ENCODE peak calls at places on chromosomes 7 and 10, in six cellular contexts. One of them, this sample, is unnamed.

GRCh38 chr10:117503170-117503885 is 39.2 kb upstream of the EMX2 start:
- DNase-seq in posterior cingulate gyrus: no peak
- DNase-seq in nucleus accumbens: no peak
- DNase-seq in left lobe of liver: no peak
- DNase-seq in natural killer cell treated with Interleukin-12 subunit alpha and Interleukin-12 subunit beta and Interleukin-15 and Interleukin-18, amount 100 ng/mL, for 72 hours: no peak
- DNase-seq in left lung: no peak
- DNase-seq in this sample: peak

GRCh38 chr7:75762350-75762917 is 9.6 kb downstream of the CCL26 start:
- DNase-seq in natural killer cell treated with Interleukin-12 subunit alpha and Interleukin-12 subunit beta and Interleukin-15 and Interleukin-18, amount 100 ng/mL, for 72 hours: no peak
- DNase-seq in nucleus accumbens: no peak
- DNase-seq in posterior cingulate gyrus: no peak
- DNase-seq in left lobe of liver: no peak
- DNase-seq in left lung: no peak
- DNase-seq in this sample: peak

GRCh38 chr7:45885264-45885882 is 2.9 kb upstream of the IGFBP1 start:
- DNase-seq in left lobe of liver: peak
- DNase-seq in posterior cingulate gyrus: no peak
- DNase-seq in nucleus accumbens: no peak
- DNase-seq in left lung: no peak
- DNase-seq in natural killer cell treated with Interleukin-12 subunit alpha and Interleukin-12 subunit beta and Interleukin-15 and Interleukin-18, amount 100 ng/mL, for 72 hours: no peak
- DNase-seq in this sample: peak

GRCh38 chr7:20021834-20022233 is 195.3 kb downstream of the MACC1 start:
- DNase-seq in natural killer cell treated with Interleukin-12 subunit alpha and Interleukin-12 subunit beta and Interleukin-15 and Interleukin-18, amount 100 ng/mL, for 72 hours: no peak
- DNase-seq in left lobe of liver: no peak
- DNase-seq in nucleus accumbens: no peak
- DNase-seq in left lung: no peak
- DNase-seq in posterior cingulate gyrus: no peak
- DNase-seq in this sample: peak

GRCh38 chr7:36023025-36023424 is 130.0 kb upstream of the EEPD1 start:
- DNase-seq in left lobe of liver: no peak
- DNase-seq in nucleus accumbens: no peak
- DNase-seq in posterior cingulate gyrus: no peak
- DNase-seq in natural killer cell treated with Interleukin-12 subunit alpha and Interleukin-12 subunit beta and Interleukin-15 and Interleukin-18, amount 100 ng/mL, for 72 hours: no peak
- DNase-seq in left lung: no peak
- DNase-seq in this sample: no peak

GRCh38 chr7:55177589-55178261 is 158.9 kb downstream of the EGFR start:
- DNase-seq in natural killer cell treated with Interleukin-12 subunit alpha and Interleukin-12 subunit beta and Interleukin-15 and Interleukin-18, amount 100 ng/mL, for 72 hours: no peak
- DNase-seq in left lobe of liver: peak
- DNase-seq in nucleus accumbens: no peak
- DNase-seq in posterior cingulate gyrus: no peak
- DNase-seq in left lung: peak
- DNase-seq in this sample: no peak

GRCh38 chr10:113302062-113302461 is 250.8 kb upstream of the HABP2 start:
- DNase-seq in natural killer cell treated with Interleukin-12 subunit alpha and Interleukin-12 subunit beta and Interleukin-15 and Interleukin-18, amount 100 ng/mL, for 72 hours: no peak
- DNase-seq in posterior cingulate gyrus: no peak
- DNase-seq in left lung: no peak
- DNase-seq in left lobe of liver: no peak
- DNase-seq in nucleus accumbens: no peak
- DNase-seq in this sample: no peak

GRCh38 chr10:43140414-43140813 is 2.2 kb downstream of the CSGALNACT2 start:
- DNase-seq in posterior cingulate gyrus: no peak
- DNase-seq in left lobe of liver: no peak
- DNase-seq in left lung: no peak
- DNase-seq in nucleus accumbens: no peak
- DNase-seq in natural killer cell treated with Interleukin-12 subunit alpha and Interleukin-12 subunit beta and Interleukin-15 and Interleukin-18, amount 100 ng/mL, for 72 hours: no peak
- DNase-seq in this sample: peak

GRCh38 chr10:80203835-80204148 is 1.5 kb downstream of the ANXA11 start:
- DNase-seq in left lung: no peak
- DNase-seq in nucleus accumbens: no peak
- DNase-seq in left lobe of liver: no peak
- DNase-seq in natural killer cell treated with Interleukin-12 subunit alpha and Interleukin-12 subunit beta and Interleukin-15 and Interleukin-18, amount 100 ng/mL, for 72 hours: no peak
- DNase-seq in posterior cingulate gyrus: no peak
- DNase-seq in this sample: no peak

GRCh38 chr7:2317556-2318293 is 3.5 kb upstream of the SNX8 start:
- DNase-seq in left lung: no peak
- DNase-seq in nucleus accumbens: no peak
- DNase-seq in posterior cingulate gyrus: no peak
- DNase-seq in natural killer cell treated with Interleukin-12 subunit alpha and Interleukin-12 subunit beta and Interleukin-15 and Interleukin-18, amount 100 ng/mL, for 72 hours: no peak
- DNase-seq in left lobe of liver: no peak
- DNase-seq in this sample: no peak

GRCh38 chr10:79093658-79094411 is 25.1 kb downstream of the ZMIZ1 start:
- DNase-seq in posterior cingulate gyrus: no peak
- DNase-seq in nucleus accumbens: no peak
- DNase-seq in left lung: peak
- DNase-seq in left lobe of liver: peak
- DNase-seq in natural killer cell treated with Interleukin-12 subunit alpha and Interleukin-12 subunit beta and Interleukin-15 and Interleukin-18, amount 100 ng/mL, for 72 hours: no peak
- DNase-seq in this sample: no peak

GRCh38 chr10:105681051-105681450 is 1040.0 kb downstream of the SORCS3 start:
- DNase-seq in nucleus accumbens: no peak
- DNase-seq in posterior cingulate gyrus: no peak
- DNase-seq in left lobe of liver: no peak
- DNase-seq in left lung: no peak
- DNase-seq in natural killer cell treated with Interleukin-12 subunit alpha and Interleukin-12 subunit beta and Interleukin-15 and Interleukin-18, amount 100 ng/mL, for 72 hours: no peak
- DNase-seq in this sample: no peak

GRCh38 chr10:68251146-68251545 is 19.2 kb upstream of the ATOH7 start:
- DNase-seq in posterior cingulate gyrus: no peak
- DNase-seq in left lung: no peak
- DNase-seq in left lobe of liver: no peak
- DNase-seq in natural killer cell treated with Interleukin-12 subunit alpha and Interleukin-12 subunit beta and Interleukin-15 and Interleukin-18, amount 100 ng/mL, for 72 hours: no peak
- DNase-seq in nucleus accumbens: no peak
- DNase-seq in this sample: no peak

GRCh38 chr10:7239312-7239985 is 171.4 kb downstream of the SFMBT2 start:
- DNase-seq in left lobe of liver: no peak
- DNase-seq in left lung: no peak
- DNase-seq in natural killer cell treated with Interleukin-12 subunit alpha and Interleukin-12 subunit beta and Interleukin-15 and Interleukin-18, amount 100 ng/mL, for 72 hours: peak
- DNase-seq in nucleus accumbens: no peak
- DNase-seq in posterior cingulate gyrus: no peak
- DNase-seq in this sample: no peak

GRCh38 chr7:50610521-50611277 is 45.5 kb upstream of the DDC start:
- DNase-seq in nucleus accumbens: no peak
- DNase-seq in left lung: no peak
- DNase-seq in natural killer cell treated with Interleukin-12 subunit alpha and Interleukin-12 subunit beta and Interleukin-15 and Interleukin-18, amount 100 ng/mL, for 72 hours: peak
- DNase-seq in posterior cingulate gyrus: no peak
- DNase-seq in left lobe of liver: no peak
- DNase-seq in this sample: peak

GRCh38 chr10:43610636-43611035 is 4.4 kb downstream of the ZNF485 start:
- DNase-seq in natural killer cell treated with Interleukin-12 subunit alpha and Interleukin-12 subunit beta and Interleukin-15 and Interleukin-18, amount 100 ng/mL, for 72 hours: no peak
- DNase-seq in nucleus accumbens: no peak
- DNase-seq in posterior cingulate gyrus: no peak
- DNase-seq in left lung: no peak
- DNase-seq in left lobe of liver: no peak
- DNase-seq in this sample: peak

GRCh38 chr10:78520737-78521430 is 487.2 kb downstream of the RPS24 start:
- DNase-seq in natural killer cell treated with Interleukin-12 subunit alpha and Interleukin-12 subunit beta and Interleukin-15 and Interleukin-18, amount 100 ng/mL, for 72 hours: no peak
- DNase-seq in posterior cingulate gyrus: no peak
- DNase-seq in left lung: no peak
- DNase-seq in nucleus accumbens: no peak
- DNase-seq in left lobe of liver: peak
- DNase-seq in this sample: peak

GRCh38 chr7:3533040-3533439 is 232.0 kb downstream of the SDK1 start:
- DNase-seq in natural killer cell treated with Interleukin-12 subunit alpha and Interleukin-12 subunit beta and Interleukin-15 and Interleukin-18, amount 100 ng/mL, for 72 hours: no peak
- DNase-seq in left lung: no peak
- DNase-seq in nucleus accumbens: no peak
- DNase-seq in posterior cingulate gyrus: no peak
- DNase-seq in left lobe of liver: no peak
- DNase-seq in this sample: no peak

GRCh38 chr10:47371629-47372485 is 12.2 kb downstream of the ZNF488 start:
- DNase-seq in natural killer cell treated with Interleukin-12 subunit alpha and Interleukin-12 subunit beta and Interleukin-15 and Interleukin-18, amount 100 ng/mL, for 72 hours: peak
- DNase-seq in posterior cingulate gyrus: no peak
- DNase-seq in left lobe of liver: no peak
- DNase-seq in left lung: no peak
- DNase-seq in nucleus accumbens: no peak
- DNase-seq in this sample: no peak

GRCh38 chr7:48144291-48144768 is 26.9 kb upstream of the ABCA13 start:
- DNase-seq in posterior cingulate gyrus: no peak
- DNase-seq in left lung: no peak
- DNase-seq in nucleus accumbens: no peak
- DNase-seq in left lobe of liver: peak
- DNase-seq in natural killer cell treated with Interleukin-12 subunit alpha and Interleukin-12 subunit beta and Interleukin-15 and Interleukin-18, amount 100 ng/mL, for 72 hours: no peak
- DNase-seq in this sample: no peak

GRCh38 chr10:130396044-130396443 is 259.9 kb downstream of the GLRX3 start:
- DNase-seq in nucleus accumbens: no peak
- DNase-seq in left lobe of liver: peak
- DNase-seq in natural killer cell treated with Interleukin-12 subunit alpha and Interleukin-12 subunit beta and Interleukin-15 and Interleukin-18, amount 100 ng/mL, for 72 hours: no peak
- DNase-seq in left lung: no peak
- DNase-seq in posterior cingulate gyrus: no peak
- DNase-seq in this sample: no peak

GRCh38 chr10:71752391-71753090 is 20.8 kb downstream of the VSIR start:
- DNase-seq in left lung: no peak
- DNase-seq in nucleus accumbens: no peak
- DNase-seq in left lobe of liver: no peak
- DNase-seq in posterior cingulate gyrus: no peak
- DNase-seq in natural killer cell treated with Interleukin-12 subunit alpha and Interleukin-12 subunit beta and Interleukin-15 and Interleukin-18, amount 100 ng/mL, for 72 hours: no peak
- DNase-seq in this sample: peak

GRCh38 chr10:110919349-110919931 is at the start of gene SHOC2:
- DNase-seq in natural killer cell treated with Interleukin-12 subunit alpha and Interleukin-12 subunit beta and Interleukin-15 and Interleukin-18, amount 100 ng/mL, for 72 hours: peak
- DNase-seq in posterior cingulate gyrus: peak
- DNase-seq in left lobe of liver: peak
- DNase-seq in nucleus accumbens: no peak
- DNase-seq in left lung: peak
- DNase-seq in this sample: no peak

GRCh38 chr10:72059843-72060822 is 28.2 kb downstream of the SPOCK2 start:
- DNase-seq in posterior cingulate gyrus: no peak
- DNase-seq in nucleus accumbens: no peak
- DNase-seq in left lobe of liver: no peak
- DNase-seq in natural killer cell treated with Interleukin-12 subunit alpha and Interleukin-12 subunit beta and Interleukin-15 and Interleukin-18, amount 100 ng/mL, for 72 hours: no peak
- DNase-seq in left lung: no peak
- DNase-seq in this sample: no peak

GRCh38 chr10:13402016-13402415 is 53.9 kb upstream of the SEPHS1 start:
- DNase-seq in left lung: no peak
- DNase-seq in nucleus accumbens: no peak
- DNase-seq in natural killer cell treated with Interleukin-12 subunit alpha and Interleukin-12 subunit beta and Interleukin-15 and Interleukin-18, amount 100 ng/mL, for 72 hours: no peak
- DNase-seq in posterior cingulate gyrus: no peak
- DNase-seq in left lobe of liver: no peak
- DNase-seq in this sample: no peak

GRCh38 chr7:50321678-50322077 is 17.2 kb downstream of the IKZF1 start:
- DNase-seq in posterior cingulate gyrus: no peak
- DNase-seq in left lung: no peak
- DNase-seq in natural killer cell treated with Interleukin-12 subunit alpha and Interleukin-12 subunit beta and Interleukin-15 and Interleukin-18, amount 100 ng/mL, for 72 hours: no peak
- DNase-seq in nucleus accumbens: no peak
- DNase-seq in left lobe of liver: no peak
- DNase-seq in this sample: no peak

GRCh38 chr10:109883859-109884771 is 39.2 kb downstream of the XPNPEP1 start:
- DNase-seq in left lobe of liver: peak
- DNase-seq in natural killer cell treated with Interleukin-12 subunit alpha and Interleukin-12 subunit beta and Interleukin-15 and Interleukin-18, amount 100 ng/mL, for 72 hours: peak
- DNase-seq in posterior cingulate gyrus: peak
- DNase-seq in left lung: peak
- DNase-seq in nucleus accumbens: peak
- DNase-seq in this sample: peak

GRCh38 chr7:17672774-17673173 is 267.5 kb downstream of the SNX13 start:
- DNase-seq in left lung: no peak
- DNase-seq in nucleus accumbens: no peak
- DNase-seq in natural killer cell treated with Interleukin-12 subunit alpha and Interleukin-12 subunit beta and Interleukin-15 and Interleukin-18, amount 100 ng/mL, for 72 hours: no peak
- DNase-seq in left lobe of liver: no peak
- DNase-seq in posterior cingulate gyrus: no peak
- DNase-seq in this sample: no peak

GRCh38 chr7:5237286-5237685 is 45.5 kb upstream of the SLC29A4 start:
- DNase-seq in left lung: peak
- DNase-seq in posterior cingulate gyrus: peak
- DNase-seq in natural killer cell treated with Interleukin-12 subunit alpha and Interleukin-12 subunit beta and Interleukin-15 and Interleukin-18, amount 100 ng/mL, for 72 hours: no peak
- DNase-seq in left lobe of liver: no peak
- DNase-seq in nucleus accumbens: no peak
- DNase-seq in this sample: no peak

GRCh38 chr7:103803631-103804030 is 185.8 kb downstream of the RELN start:
- DNase-seq in left lung: no peak
- DNase-seq in natural killer cell treated with Interleukin-12 subunit alpha and Interleukin-12 subunit beta and Interleukin-15 and Interleukin-18, amount 100 ng/mL, for 72 hours: no peak
- DNase-seq in left lobe of liver: no peak
- DNase-seq in nucleus accumbens: no peak
- DNase-seq in posterior cingulate gyrus: no peak
- DNase-seq in this sample: no peak

GRCh38 chr10:112985701-112986510 is 35.9 kb downstream of the TCF7L2 start:
- DNase-seq in nucleus accumbens: no peak
- DNase-seq in natural killer cell treated with Interleukin-12 subunit alpha and Interleukin-12 subunit beta and Interleukin-15 and Interleukin-18, amount 100 ng/mL, for 72 hours: no peak
- DNase-seq in left lobe of liver: no peak
- DNase-seq in posterior cingulate gyrus: no peak
- DNase-seq in left lung: no peak
- DNase-seq in this sample: peak

GRCh38 chr7:52639981-52640380 is 395.5 kb upstream of the POM121L12 start:
- DNase-seq in posterior cingulate gyrus: no peak
- DNase-seq in left lobe of liver: no peak
- DNase-seq in natural killer cell treated with Interleukin-12 subunit alpha and Interleukin-12 subunit beta and Interleukin-15 and Interleukin-18, amount 100 ng/mL, for 72 hours: no peak
- DNase-seq in left lung: no peak
- DNase-seq in nucleus accumbens: no peak
- DNase-seq in this sample: peak

GRCh38 chr10:29189272-29189671 is 99.6 kb upstream of the LYZL1 start:
- DNase-seq in left lung: no peak
- DNase-seq in nucleus accumbens: no peak
- DNase-seq in left lobe of liver: no peak
- DNase-seq in posterior cingulate gyrus: no peak
- DNase-seq in natural killer cell treated with Interleukin-12 subunit alpha and Interleukin-12 subunit beta and Interleukin-15 and Interleukin-18, amount 100 ng/mL, for 72 hours: no peak
- DNase-seq in this sample: no peak

GRCh38 chr7:144127714-144128334 is 4.8 kb downstream of the OR2A14 start:
- DNase-seq in natural killer cell treated with Interleukin-12 subunit alpha and Interleukin-12 subunit beta and Interleukin-15 and Interleukin-18, amount 100 ng/mL, for 72 hours: peak
- DNase-seq in left lung: peak
- DNase-seq in left lobe of liver: peak
- DNase-seq in nucleus accumbens: no peak
- DNase-seq in posterior cingulate gyrus: peak
- DNase-seq in this sample: peak

GRCh38 chr7:50714851-50715250 is 67.8 kb downstream of the GRB10 start:
- DNase-seq in left lobe of liver: no peak
- DNase-seq in posterior cingulate gyrus: no peak
- DNase-seq in nucleus accumbens: no peak
- DNase-seq in left lung: no peak
- DNase-seq in natural killer cell treated with Interleukin-12 subunit alpha and Interleukin-12 subunit beta and Interleukin-15 and Interleukin-18, amount 100 ng/mL, for 72 hours: no peak
- DNase-seq in this sample: peak

GRCh38 chr7:1856966-1857441 is 186.9 kb downstream of the ELFN1 start:
- DNase-seq in nucleus accumbens: no peak
- DNase-seq in posterior cingulate gyrus: peak
- DNase-seq in natural killer cell treated with Interleukin-12 subunit alpha and Interleukin-12 subunit beta and Interleukin-15 and Interleukin-18, amount 100 ng/mL, for 72 hours: peak
- DNase-seq in left lung: peak
- DNase-seq in left lobe of liver: peak
- DNase-seq in this sample: no peak

GRCh38 chr10:27482984-27483956 is 20.8 kb upstream of the RAB18 start:
- DNase-seq in posterior cingulate gyrus: no peak
- DNase-seq in nucleus accumbens: no peak
- DNase-seq in left lobe of liver: no peak
- DNase-seq in left lung: no peak
- DNase-seq in natural killer cell treated with Interleukin-12 subunit alpha and Interleukin-12 subunit beta and Interleukin-15 and Interleukin-18, amount 100 ng/mL, for 72 hours: no peak
- DNase-seq in this sample: peak

GRCh38 chr7:2517004-2517403 is 2.6 kb upstream of the LFNG start:
- DNase-seq in posterior cingulate gyrus: no peak
- DNase-seq in left lobe of liver: no peak
- DNase-seq in left lung: no peak
- DNase-seq in nucleus accumbens: no peak
- DNase-seq in natural killer cell treated with Interleukin-12 subunit alpha and Interleukin-12 subunit beta and Interleukin-15 and Interleukin-18, amount 100 ng/mL, for 72 hours: no peak
- DNase-seq in this sample: peak

GRCh38 chr10:103416436-103417147 is 20.2 kb downstream of the PDCD11 start:
- DNase-seq in left lung: peak
- DNase-seq in left lobe of liver: peak
- DNase-seq in nucleus accumbens: no peak
- DNase-seq in posterior cingulate gyrus: no peak
- DNase-seq in natural killer cell treated with Interleukin-12 subunit alpha and Interleukin-12 subunit beta and Interleukin-15 and Interleukin-18, amount 100 ng/mL, for 72 hours: no peak
- DNase-seq in this sample: peak

This sample was measured in kidney tubule cell.